ENCODE peak calls at places on chromosomes 2 and 18, in seven cellular contexts. S is colonic mucosa; T is tibial nerve; O is GM23248; G is CD4-positive, CD25-positive, alpha-beta regulatory T cell; W is OCI-LY7; R is pancreas. P is an unnamed sample.

GRCh38 chr2:84963692-84964405 is 7.1 kb upstream of the KCMF1 start:
- DNase-seq in S (no peak), T (no peak), O (peak; percentile 96), G (no peak), W (no peak), R (no peak), P (no peak)

GRCh38 chr2:11045294-11045693 is 110.0 kb upstream of the SLC66A3 start:
- DNase-seq in S (no peak), T (no peak), O (no peak), G (no peak), W (no peak), R (no peak), P (no peak)

GRCh38 chr2:117661619-117662018 is 152.9 kb upstream of the DDX18 start:
- DNase-seq in S (no peak), T (no peak), O (no peak), G (no peak), W (no peak), R (no peak), P (no peak)

GRCh38 chr2:105125428-105125827 is 87.6 kb downstream of the MRPS9 start:
- DNase-seq in S (no peak), T (no peak), O (no peak), G (no peak), W (peak; percentile 6), R (no peak), P (no peak)

GRCh38 chr2:48792030-48792429 is 36.5 kb upstream of the LHCGR start:
- DNase-seq in S (no peak), T (no peak), O (no peak), G (no peak), W (no peak), R (no peak), P (no peak)

GRCh38 chr18:36078751-36079529 is 11.6 kb upstream of the RPRD1A start:
- DNase-seq in S (no peak), T (no peak), O (peak; percentile 49), G (no peak), W (no peak), R (no peak), P (no peak)

GRCh38 chr2:24404582-24404981 is 44.2 kb upstream of the ITSN2 start:
- DNase-seq in S (no peak), T (no peak), O (peak; percentile 75), G (no peak), W (no peak), R (no peak), P (no peak)

GRCh38 chr2:9170458-9171130 is 36.0 kb upstream of the ASAP2 start:
- DNase-seq in S (peak; percentile 77), T (no peak), O (no peak), G (no peak), W (no peak), R (no peak), P (no peak)

GRCh38 chr18:711330-711692 is 1.1 kb downstream of the ENOSF1 start:
- DNase-seq in S (no peak), T (no peak), O (no peak), G (no peak), W (no peak), R (no peak), P (no peak)

GRCh38 chr2:240626531-240627300 is 1.4 kb downstream of the GPR35 start:
- DNase-seq in S (no peak), T (no peak), O (no peak), G (no peak), W (no peak), R (peak; percentile 66), P (peak; percentile 68)

GRCh38 chr18:68147728-68148127 is 567.2 kb downstream of the TMX3 start:
- DNase-seq in S (no peak), T (no peak), O (peak; percentile 7), G (no peak), W (no peak), R (no peak), P (no peak)

GRCh38 chr2:220521591-220521990 is 894.2 kb downstream of the SLC4A3 start:
- DNase-seq in S (no peak), T (no peak), O (no peak), G (no peak), W (no peak), R (no peak), P (no peak)

GRCh38 chr2:100780203-100781008 is 39.5 kb upstream of the NPAS2 start:
- DNase-seq in S (peak; percentile 46), T (peak; percentile 35), O (peak; percentile 11), G (no peak), W (no peak), R (no peak), P (no peak)

GRCh38 chr2:66437601-66438497 is 2.9 kb downstream of the MEIS1 start:
- DNase-seq in S (no peak), T (no peak), O (peak; percentile 71), G (no peak), W (no peak), R (peak; percentile 51), P (peak; percentile 45)

GRCh38 chr18:32899819-32900218 is 127.0 kb upstream of the KLHL14 start:
- DNase-seq in S (no peak), T (no peak), O (peak; percentile 31), G (no peak), W (peak; percentile 20), R (no peak), P (no peak)

GRCh38 chr2:115165529-115166109 is 723.2 kb downstream of the DPP10 start:
- DNase-seq in S (peak; percentile 35), T (peak; percentile 32), O (peak; percentile 62), G (no peak), W (peak; percentile 43), R (no peak), P (no peak)

GRCh38 chr2:157480182-157480961 is 36.5 kb upstream of the CYTIP start:
- DNase-seq in S (peak; percentile 25), T (peak; percentile 48), O (peak; percentile 87), G (no peak), W (no peak), R (peak; percentile 45), P (peak; percentile 80)

GRCh38 chr2:122681626-122682025 is 926.2 kb downstream of the TSN start:
- DNase-seq in S (no peak), T (no peak), O (no peak), G (no peak), W (no peak), R (no peak), P (no peak)

GRCh38 chr2:119430023-119430498 is 1.6 kb upstream of the TMEM37 start:
- DNase-seq in S (no peak), T (no peak), O (no peak), G (no peak), W (no peak), R (no peak), P (no peak)

GRCh38 chr2:227990937-227991336 is 119.5 kb downstream of the DAW1 start:
- DNase-seq in S (no peak), T (peak; percentile 10), O (no peak), G (no peak), W (no peak), R (no peak), P (no peak)

GRCh38 chr2:225086915-225087314 is 44.6 kb upstream of the DOCK10 start:
- DNase-seq in S (no peak), T (no peak), O (no peak), G (no peak), W (no peak), R (no peak), P (no peak)

GRCh38 chr2:47602996-47603395 is 179.9 kb upstream of the MSH6 start:
- DNase-seq in S (no peak), T (no peak), O (peak; percentile 47), G (no peak), W (no peak), R (no peak), P (no peak)

GRCh38 chr18:37303009-37303408 is 262.6 kb downstream of the CELF4 start:
- DNase-seq in S (no peak), T (no peak), O (no peak), G (no peak), W (no peak), R (no peak), P (no peak)

GRCh38 chr2:24544456-24545115 is 53.5 kb downstream of the NCOA1 start:
- DNase-seq in S (no peak), T (no peak), O (peak; percentile 1), G (no peak), W (no peak), R (no peak), P (no peak)

GRCh38 chr2:231810905-231811304 is 24.7 kb downstream of the COPS7B start:
- DNase-seq in S (no peak), T (no peak), O (peak; percentile 80), G (no peak), W (no peak), R (no peak), P (no peak)

GRCh38 chr18:79983253-79983652 is 5.1 kb downstream of the TXNL4A start:
- DNase-seq in S (no peak), T (no peak), O (no peak), G (no peak), W (no peak), R (no peak), P (no peak)

GRCh38 chr18:79980585-79980984 is 7.8 kb downstream of the TXNL4A start:
- DNase-seq in S (no peak), T (no peak), O (no peak), G (no peak), W (no peak), R (no peak), P (no peak)

GRCh38 chr18:79982736-79983135 is 5.6 kb downstream of the TXNL4A start:
- DNase-seq in S (no peak), T (no peak), O (peak; percentile 31), G (no peak), W (no peak), R (no peak), P (no peak)

GRCh38 chr18:79975985-79976680 is 11.7 kb downstream of the HSBP1L1 start:
- DNase-seq in S (no peak), T (no peak), O (no peak), G (no peak), W (no peak), R (no peak), P (no peak)

GRCh38 chr18:79979843-79980242 is 8.5 kb downstream of the TXNL4A start:
- DNase-seq in S (no peak), T (no peak), O (no peak), G (no peak), W (no peak), R (no peak), P (no peak)
- H3K36me3 ChIP-seq in S (no peaks in the 10 kb centered on the region), T (no peaks in the 10 kb centered on the region), O (peaks cover 10% of the 10 kb centered on the region), G (peaks cover 22% of the 10 kb centered on the region), W (peaks cover 67% of the 10 kb centered on the region), R (no peaks in the 10 kb centered on the region), P (no peaks in the 10 kb centered on the region)

DNA sequence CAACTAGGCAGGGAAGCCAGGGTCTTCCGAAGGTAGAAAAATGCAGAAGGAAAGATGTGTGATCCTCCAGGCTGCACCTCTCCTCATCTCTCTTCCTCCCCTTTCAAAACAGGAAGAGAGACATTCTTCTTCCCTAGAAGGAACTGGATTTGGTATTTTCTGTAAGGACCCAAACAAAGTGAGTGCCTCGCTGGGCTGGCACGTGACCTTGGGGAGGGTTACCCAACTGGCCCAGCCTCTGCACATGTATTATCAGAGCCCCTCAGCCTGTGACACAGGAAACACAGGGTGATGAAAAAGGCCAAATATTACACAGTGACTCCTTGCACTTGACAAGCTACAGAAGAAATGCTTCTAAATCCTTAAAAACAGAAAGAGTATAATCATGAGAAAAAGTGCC is 2.3 kb downstream of the HJURP start:
- DNase-seq in S (no peak), T (no peak), O (no peak), G (no peak), W (no peak), R (no peak), P (no peak)
- H3K4me3 ChIP-seq in S (no peak overlapping the region), T (no peak overlapping the region), O (peak overlapping the region; percentile 95), G (no peak overlapping the region), W (peak overlapping the region; percentile 97), R (no peak overlapping the region), P (no peak overlapping the region)

GRCh38 chr2:191314697-191315364 is 69.6 kb downstream of the MYO1B start:
- DNase-seq in S (no peak), T (no peak), O (no peak), G (no peak), W (no peak), R (no peak), P (no peak)
- H3K4me1 ChIP-seq in S (peaks cover 10% of the 10 kb centered on the region), T (peaks cover 20% of the 10 kb centered on the region), O (peaks cover 72% of the 10 kb centered on the region), G (no peaks in the 10 kb centered on the region), W (no peaks in the 10 kb centered on the region), R (peaks cover 22% of the 10 kb centered on the region), P (no peaks in the 10 kb centered on the region)

GRCh38 chr2:27652790-27653189 is 10.6 kb downstream of the SUPT7L start:
- DNase-seq in S (no peak), T (no peak), O (no peak), G (no peak), W (no peak), R (no peak), P (no peak)
- H3K36me3 ChIP-seq in S (peaks cover 12% of the 10 kb centered on the region), T (no peaks in the 10 kb centered on the region), O (peaks cover 76% of the 10 kb centered on the region), G (peaks cover 85% of the 10 kb centered on the region), W (peaks cover 97% of the 10 kb centered on the region), R (peaks cover 12% of the 10 kb centered on the region), P (peaks cover 19% of the 10 kb centered on the region)

P was measured in aorta.